ENCODE peak calls at places on chromosome 21, in seven cellular contexts. One of them, this sample, is unnamed.

GRCh38 chr21:25788677-25789076 is 53.9 kb downstream of the GABPA start:
- DNase-seq in HCT116: no peak
- DNase-seq in esophagus muscularis mucosa: peak
- DNase-seq in glutamatergic neuron: no peak
- DNase-seq in PC-9: no peak
- DNase-seq in CD8-positive, alpha-beta T cell: no peak
- DNase-seq in GM10248: no peak
- DNase-seq in this sample: no peak

GRCh38 chr21:15367061-15367626 is 302.3 kb upstream of the NRIP1 start:
- DNase-seq in PC-9: no peak
- DNase-seq in GM10248: no peak
- DNase-seq in HCT116: no peak
- DNase-seq in CD8-positive, alpha-beta T cell: no peak
- DNase-seq in esophagus muscularis mucosa: no peak
- DNase-seq in glutamatergic neuron: no peak
- DNase-seq in this sample: no peak

GRCh38 chr21:29174607-29175013 is 44.2 kb downstream of the MAP3K7CL start:
- DNase-seq in CD8-positive, alpha-beta T cell: no peak
- DNase-seq in esophagus muscularis mucosa: no peak
- DNase-seq in HCT116: no peak
- DNase-seq in PC-9: no peak
- DNase-seq in glutamatergic neuron: no peak
- DNase-seq in GM10248: no peak
- DNase-seq in this sample: no peak

GRCh38 chr21:38985423-38986378 is 180.0 kb downstream of the ETS2 start:
- DNase-seq in CD8-positive, alpha-beta T cell: no peak
- DNase-seq in esophagus muscularis mucosa: peak
- DNase-seq in GM10248: peak
- DNase-seq in glutamatergic neuron: no peak
- DNase-seq in PC-9: no peak
- DNase-seq in HCT116: no peak
- DNase-seq in this sample: peak

GRCh38 chr21:45615145-45615711 is 28.3 kb upstream of the PCBP3 start:
- DNase-seq in GM10248: peak
- DNase-seq in esophagus muscularis mucosa: no peak
- DNase-seq in PC-9: no peak
- DNase-seq in HCT116: no peak
- DNase-seq in CD8-positive, alpha-beta T cell: peak
- DNase-seq in glutamatergic neuron: no peak
- DNase-seq in this sample: no peak

GRCh38 chr21:15731243-15731613 is 1.4 kb downstream of the USP25 start:
- DNase-seq in HCT116: no peak
- DNase-seq in PC-9: peak
- DNase-seq in GM10248: no peak
- DNase-seq in CD8-positive, alpha-beta T cell: no peak
- DNase-seq in glutamatergic neuron: no peak
- DNase-seq in esophagus muscularis mucosa: no peak
- DNase-seq in this sample: no peak

GRCh38 chr21:26140185-26140584 is 30.4 kb downstream of the APP start:
- DNase-seq in CD8-positive, alpha-beta T cell: no peak
- DNase-seq in esophagus muscularis mucosa: no peak
- DNase-seq in GM10248: no peak
- DNase-seq in glutamatergic neuron: no peak
- DNase-seq in PC-9: peak
- DNase-seq in HCT116: peak
- DNase-seq in this sample: no peak

GRCh38 chr21:36743008-36743407 is 44.1 kb downstream of the SIM2 start:
- DNase-seq in glutamatergic neuron: no peak
- DNase-seq in HCT116: no peak
- DNase-seq in CD8-positive, alpha-beta T cell: no peak
- DNase-seq in esophagus muscularis mucosa: no peak
- DNase-seq in PC-9: no peak
- DNase-seq in GM10248: no peak
- DNase-seq in this sample: no peak

GRCh38 chr21:26199471-26199870 is 28.9 kb upstream of the APP start:
- DNase-seq in glutamatergic neuron: no peak
- DNase-seq in HCT116: no peak
- DNase-seq in CD8-positive, alpha-beta T cell: no peak
- DNase-seq in GM10248: no peak
- DNase-seq in PC-9: no peak
- DNase-seq in esophagus muscularis mucosa: no peak
- DNase-seq in this sample: no peak

GRCh38 chr21:46038871-46039397 is 57.4 kb downstream of the COL6A1 start:
- DNase-seq in GM10248: no peak
- DNase-seq in PC-9: no peak
- DNase-seq in glutamatergic neuron: no peak
- DNase-seq in HCT116: no peak
- DNase-seq in CD8-positive, alpha-beta T cell: no peak
- DNase-seq in esophagus muscularis mucosa: peak
- DNase-seq in this sample: peak

GRCh38 chr21:17469727-17470126 is 43.1 kb upstream of the CXADR start:
- DNase-seq in HCT116: no peak
- DNase-seq in CD8-positive, alpha-beta T cell: no peak
- DNase-seq in glutamatergic neuron: no peak
- DNase-seq in PC-9: no peak
- DNase-seq in GM10248: no peak
- DNase-seq in esophagus muscularis mucosa: no peak
- DNase-seq in this sample: no peak

GRCh38 chr21:25370311-25370744 is 237.0 kb downstream of the MRPL39 start:
- DNase-seq in CD8-positive, alpha-beta T cell: no peak
- DNase-seq in HCT116: no peak
- DNase-seq in esophagus muscularis mucosa: no peak
- DNase-seq in PC-9: no peak
- DNase-seq in glutamatergic neuron: no peak
- DNase-seq in GM10248: no peak
- DNase-seq in this sample: no peak

GRCh38 chr21:40049031-40049958 is 182.1 kb downstream of the PCP4 start:
- DNase-seq in GM10248: no peak
- DNase-seq in HCT116: no peak
- DNase-seq in CD8-positive, alpha-beta T cell: no peak
- DNase-seq in PC-9: no peak
- DNase-seq in glutamatergic neuron: no peak
- DNase-seq in esophagus muscularis mucosa: peak
- DNase-seq in this sample: no peak

GRCh38 chr21:14690886-14691285 is 144.8 kb upstream of the SAMSN1 start:
- DNase-seq in GM10248: no peak
- DNase-seq in glutamatergic neuron: no peak
- DNase-seq in CD8-positive, alpha-beta T cell: no peak
- DNase-seq in HCT116: no peak
- DNase-seq in esophagus muscularis mucosa: no peak
- DNase-seq in PC-9: no peak
- DNase-seq in this sample: no peak

GRCh38 chr21:16423921-16424320 is 694.1 kb downstream of the USP25 start:
- DNase-seq in esophagus muscularis mucosa: no peak
- DNase-seq in glutamatergic neuron: no peak
- DNase-seq in GM10248: no peak
- DNase-seq in PC-9: no peak
- DNase-seq in CD8-positive, alpha-beta T cell: no peak
- DNase-seq in HCT116: no peak
- DNase-seq in this sample: no peak

GRCh38 chr21:31363720-31364119 is 19.7 kb upstream of the TIAM1 start:
- DNase-seq in PC-9: no peak
- DNase-seq in glutamatergic neuron: no peak
- DNase-seq in CD8-positive, alpha-beta T cell: no peak
- DNase-seq in HCT116: no peak
- DNase-seq in GM10248: no peak
- DNase-seq in esophagus muscularis mucosa: no peak
- DNase-seq in this sample: no peak

GRCh38 chr21:45596704-45597318 is 46.7 kb upstream of the PCBP3 start:
- DNase-seq in GM10248: peak
- DNase-seq in esophagus muscularis mucosa: no peak
- DNase-seq in PC-9: no peak
- DNase-seq in HCT116: peak
- DNase-seq in glutamatergic neuron: peak
- DNase-seq in CD8-positive, alpha-beta T cell: peak
- DNase-seq in this sample: no peak

GRCh38 chr21:28884481-28884880 is 108.2 kb downstream of the LTN1 start:
- DNase-seq in HCT116: no peak
- DNase-seq in CD8-positive, alpha-beta T cell: no peak
- DNase-seq in GM10248: no peak
- DNase-seq in PC-9: no peak
- DNase-seq in glutamatergic neuron: no peak
- DNase-seq in esophagus muscularis mucosa: no peak
- DNase-seq in this sample: no peak

GRCh38 chr21:25939396-25939761 is 204.6 kb downstream of the GABPA start:
- DNase-seq in esophagus muscularis mucosa: no peak
- DNase-seq in GM10248: no peak
- DNase-seq in PC-9: no peak
- DNase-seq in CD8-positive, alpha-beta T cell: no peak
- DNase-seq in HCT116: no peak
- DNase-seq in glutamatergic neuron: no peak
- DNase-seq in this sample: no peak

GRCh38 chr21:39681845-39682244 is 63.1 kb upstream of the IGSF5 start:
- DNase-seq in CD8-positive, alpha-beta T cell: no peak
- DNase-seq in esophagus muscularis mucosa: no peak
- DNase-seq in HCT116: no peak
- DNase-seq in GM10248: no peak
- DNase-seq in glutamatergic neuron: no peak
- DNase-seq in PC-9: no peak
- DNase-seq in this sample: no peak

GRCh38 chr21:16218682-16219343 is 489.0 kb downstream of the USP25 start:
- DNase-seq in PC-9: no peak
- DNase-seq in esophagus muscularis mucosa: no peak
- DNase-seq in CD8-positive, alpha-beta T cell: no peak
- DNase-seq in GM10248: peak
- DNase-seq in HCT116: no peak
- DNase-seq in glutamatergic neuron: no peak
- DNase-seq in this sample: no peak

GRCh38 chr21:15437873-15438272 is 291.9 kb upstream of the USP25 start:
- DNase-seq in glutamatergic neuron: no peak
- DNase-seq in CD8-positive, alpha-beta T cell: no peak
- DNase-seq in GM10248: peak
- DNase-seq in HCT116: no peak
- DNase-seq in PC-9: no peak
- DNase-seq in esophagus muscularis mucosa: no peak
- DNase-seq in this sample: no peak

GRCh38 chr21:38759286-38759872 is 46.4 kb upstream of the ETS2 start:
- DNase-seq in HCT116: no peak
- DNase-seq in esophagus muscularis mucosa: no peak
- DNase-seq in CD8-positive, alpha-beta T cell: no peak
- DNase-seq in glutamatergic neuron: no peak
- DNase-seq in PC-9: no peak
- DNase-seq in GM10248: no peak
- DNase-seq in this sample: no peak

GRCh38 chr21:25956993-25957714 is 213.4 kb downstream of the APP start:
- DNase-seq in esophagus muscularis mucosa: no peak
- DNase-seq in GM10248: no peak
- DNase-seq in CD8-positive, alpha-beta T cell: no peak
- DNase-seq in glutamatergic neuron: no peak
- DNase-seq in HCT116: no peak
- DNase-seq in PC-9: no peak
- DNase-seq in this sample: no peak

GRCh38 chr21:35814858-35815619 is 245.3 kb downstream of the SETD4 start:
- DNase-seq in CD8-positive, alpha-beta T cell: no peak
- DNase-seq in glutamatergic neuron: no peak
- DNase-seq in HCT116: no peak
- DNase-seq in GM10248: no peak
- DNase-seq in PC-9: no peak
- DNase-seq in esophagus muscularis mucosa: no peak
- DNase-seq in this sample: no peak

GRCh38 chr21:21751286-21751685 is 753.1 kb downstream of the NCAM2 start:
- DNase-seq in esophagus muscularis mucosa: no peak
- DNase-seq in glutamatergic neuron: no peak
- DNase-seq in CD8-positive, alpha-beta T cell: no peak
- DNase-seq in GM10248: no peak
- DNase-seq in PC-9: no peak
- DNase-seq in HCT116: no peak
- DNase-seq in this sample: no peak

GRCh38 chr21:21750124-21750825 is 752.1 kb downstream of the NCAM2 start:
- DNase-seq in HCT116: no peak
- DNase-seq in esophagus muscularis mucosa: no peak
- DNase-seq in CD8-positive, alpha-beta T cell: no peak
- DNase-seq in GM10248: no peak
- DNase-seq in PC-9: no peak
- DNase-seq in glutamatergic neuron: no peak
- DNase-seq in this sample: no peak
- TF ChIP-seq CTCF in HCT116: no peak
- TF ChIP-seq CTCF in esophagus muscularis mucosa: no peak
- TF ChIP-seq CTCF in CD8-positive, alpha-beta T cell: no peak
- TF ChIP-seq CTCF in GM10248: no peak
- TF ChIP-seq CTCF in PC-9: no peak
- TF ChIP-seq CTCF in glutamatergic neuron: no peak
- TF ChIP-seq CTCF in this sample: no peak

DNA sequence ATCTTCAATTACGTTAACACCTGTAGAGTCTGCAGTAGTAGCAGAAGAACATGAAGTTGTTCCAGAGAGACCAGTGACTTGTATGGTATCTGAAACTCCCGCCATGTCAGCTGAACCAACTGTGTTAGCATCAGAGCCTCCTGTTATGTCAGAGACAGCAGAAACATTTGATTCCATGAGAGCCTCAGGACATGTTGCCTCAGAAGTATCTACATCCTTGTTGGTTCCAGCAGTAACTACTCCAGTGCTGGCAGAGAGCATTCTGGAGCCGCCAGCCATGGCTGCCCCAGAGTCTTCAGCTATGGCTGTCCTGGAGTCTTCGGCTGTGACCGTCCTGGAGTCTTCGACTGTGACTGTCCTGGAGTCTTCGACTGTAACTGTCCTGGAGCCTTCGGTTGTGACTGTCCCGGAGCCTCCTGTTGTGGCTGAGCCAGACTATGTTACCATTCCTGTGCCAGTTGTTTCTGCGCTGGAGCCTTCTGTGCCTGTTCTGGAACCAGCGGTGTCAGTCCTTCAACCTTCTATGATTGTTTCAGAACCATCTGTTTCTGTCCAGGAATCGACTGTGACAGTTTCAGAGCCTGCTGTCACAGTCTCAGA is 10.3 kb downstream of the SON start:
- DNase-seq in HCT116: no peak
- DNase-seq in GM10248: no peak
- DNase-seq in PC-9: no peak
- DNase-seq in glutamatergic neuron: no peak
- DNase-seq in CD8-positive, alpha-beta T cell: no peak
- DNase-seq in esophagus muscularis mucosa: no peak
- DNase-seq in this sample: no peak
- TF ChIP-seq CTCF in HCT116: no peak
- TF ChIP-seq CTCF in GM10248: no peak
- TF ChIP-seq CTCF in PC-9: no peak
- TF ChIP-seq CTCF in glutamatergic neuron: no peak
- TF ChIP-seq CTCF in CD8-positive, alpha-beta T cell: no peak
- TF ChIP-seq CTCF in esophagus muscularis mucosa: no peak
- TF ChIP-seq CTCF in this sample: no peak

GRCh38 chr21:41804381-41804780 is 37.5 kb upstream of the RIPK4 start:
- DNase-seq in GM10248: no peak
- DNase-seq in glutamatergic neuron: no peak
- DNase-seq in PC-9: no peak
- DNase-seq in esophagus muscularis mucosa: no peak
- DNase-seq in HCT116: no peak
- DNase-seq in CD8-positive, alpha-beta T cell: no peak
- DNase-seq in this sample: no peak
- TF ChIP-seq CTCF in GM10248: no peak
- TF ChIP-seq CTCF in glutamatergic neuron: no peak
- TF ChIP-seq CTCF in PC-9: no peak
- TF ChIP-seq CTCF in esophagus muscularis mucosa: no peak
- TF ChIP-seq CTCF in HCT116: no peak
- TF ChIP-seq CTCF in CD8-positive, alpha-beta T cell: no peak
- TF ChIP-seq CTCF in this sample: no peak

GRCh38 chr21:27466175-27466574 is 499.3 kb upstream of the ADAMTS5 start:
- DNase-seq in esophagus muscularis mucosa: no peak
- DNase-seq in PC-9: no peak
- DNase-seq in glutamatergic neuron: no peak
- DNase-seq in HCT116: no peak
- DNase-seq in CD8-positive, alpha-beta T cell: no peak
- DNase-seq in GM10248: no peak
- DNase-seq in this sample: no peak
- TF ChIP-seq CTCF in esophagus muscularis mucosa: no peak
- TF ChIP-seq CTCF in PC-9: no peak
- TF ChIP-seq CTCF in glutamatergic neuron: no peak
- TF ChIP-seq CTCF in HCT116: no peak
- TF ChIP-seq CTCF in CD8-positive, alpha-beta T cell: no peak
- TF ChIP-seq CTCF in GM10248: no peak
- TF ChIP-seq CTCF in this sample: no peak

This sample was measured in osteocyte.